ENCODE peak calls at places on chromosomes 16 and 17, in six cellular contexts. C, U, X, T, Z and Y are unnamed samples.

GRCh38 chr17:37489197-37490001 is at the start of gene DUSP14:
- DNase-seq in C (peak; percentile 86), U (peak; percentile 85), T (peak; percentile 75), X (no peak), Z (peak; percentile 77), Y (peak; percentile 94)

GRCh38 chr17:43042025-43042424 is 17.0 kb downstream of the RND2 start:
- DNase-seq in Z (no peak), X (no peak), C (peak; percentile 47), T (no peak), U (no peak), Y (no peak)

GRCh38 chr17:1111599-1112443 is 68.0 kb downstream of the ABR start:
- DNase-seq in Z (no peak), U (no peak), C (no peak), T (no peak), X (peak; percentile 52), Y (peak; percentile 79)

GRCh38 chr16:27903046-27903655 is 160.4 kb downstream of the GSG1L start:
- DNase-seq in X (no peak), T (no peak), Z (no peak), U (no peak), C (no peak), Y (no peak)

GRCh38 chr17:27514595-27515413 is 58.6 kb downstream of the KSR1 start:
- DNase-seq in Z (no peak), C (no peak), X (no peak), T (no peak), U (no peak), Y (no peak)

GRCh38 chr16:10994571-10994970 is 50.2 kb downstream of the CLEC16A start:
- DNase-seq in T (no peak), C (no peak), X (no peak), Z (no peak), U (no peak), Y (no peak)

GRCh38 chr16:83717308-83717707 is 90.5 kb upstream of the HSBP1 start:
- DNase-seq in Z (no peak), T (no peak), C (peak; percentile 74), U (no peak), X (no peak), Y (no peak)

GRCh38 chr17:54426287-54426886 is 474.3 kb upstream of the TOM1L1 start:
- DNase-seq in Z (no peak), X (no peak), T (no peak), C (peak; percentile 71), U (no peak), Y (no peak)

GRCh38 chr17:61400058-61400785 is 579 bp downstream of the TBX2 start:
- DNase-seq in T (peak; percentile 58), U (no peak), Z (no peak), C (peak; percentile 52), X (no peak), Y (no peak)

GRCh38 chr17:67289174-67289876 is 44.3 kb upstream of the HELZ start:
- DNase-seq in C (peak; percentile 27), Z (no peak), T (peak; percentile 88), U (no peak), X (peak; percentile 3), Y (peak; percentile 97)

GRCh38 chr16:86850675-86851074 is 272.3 kb downstream of the FOXL1 start:
- DNase-seq in Z (no peak), U (no peak), C (no peak), T (no peak), X (no peak), Y (no peak)

GRCh38 chr16:86391486-86391885 is 118.8 kb upstream of the FOXF1 start:
- DNase-seq in U (no peak), Z (no peak), C (no peak), X (no peak), T (peak; percentile 53), Y (no peak)

GRCh38 chr17:13544292-13544691 is 57.4 kb downstream of the HS3ST3A1 start:
- DNase-seq in U (no peak), Z (no peak), X (no peak), C (no peak), T (peak; percentile 99), Y (no peak)

GRCh38 chr16:89241187-89242003 is 23.9 kb downstream of the ZNF778 start:
- DNase-seq in T (peak; percentile 81), U (peak; percentile 94), X (peak; percentile 23), C (peak; percentile 84), Z (peak; percentile 77), Y (peak; percentile 90)

GRCh38 chr17:19705771-19706770 is 10.3 kb downstream of the SLC47A2 start:
- DNase-seq in U (no peak), X (no peak), C (no peak), T (no peak), Z (no peak), Y (no peak)

GRCh38 chr16:78407191-78407590 is 307.7 kb downstream of the WWOX start:
- DNase-seq in X (no peak), Z (no peak), U (no peak), T (peak; percentile 79), C (no peak), Y (no peak)

GRCh38 chr16:24635900-24636610 is 93.4 kb upstream of the TNRC6A start:
- DNase-seq in U (no peak), T (peak; percentile 96), Z (no peak), C (no peak), X (no peak), Y (peak; percentile 87)

GRCh38 chr16:84421081-84421937 is 53.0 kb downstream of the ATP2C2 start:
- DNase-seq in C (no peak), Z (no peak), X (no peak), T (no peak), U (no peak), Y (no peak)

GRCh38 chr17:81526662-81527571 is 1.3 kb upstream of the FSCN2 start:
- DNase-seq in Z (no peak), X (no peak), C (no peak), U (no peak), T (no peak), Y (peak; percentile 29)

GRCh38 chr17:27579897-27580321 is 51.1 kb upstream of the LGALS9 start:
- DNase-seq in C (no peak), U (no peak), Z (no peak), T (no peak), X (no peak), Y (peak; percentile 0)

GRCh38 chr17:376936-377863 is 24.6 kb upstream of the RPH3AL start:
- DNase-seq in T (no peak), Z (no peak), C (peak; percentile 52), U (no peak), X (no peak), Y (peak; percentile 87)

GRCh38 chr17:78141437-78142112 is 4.6 kb upstream of the C17orf99 start:
- DNase-seq in T (no peak), C (no peak), Z (no peak), U (no peak), X (no peak), Y (no peak)
- H3K27ac ChIP-seq in T (no peak overlapping the region), C (no peak overlapping the region), Z (no peak overlapping the region), U (no peak overlapping the region), X (no peak overlapping the region), Y (no peak overlapping the region)

GRCh38 chr16:5900046-5900445 is 802.5 kb upstream of the EEF2KMT start:
- DNase-seq in X (no peak), C (no peak), U (no peak), T (no peak), Z (no peak), Y (no peak)

GRCh38 chr16:5906351-5906750 is 808.8 kb upstream of the EEF2KMT start:
- DNase-seq in Z (no peak), T (no peak), U (no peak), X (no peak), C (no peak), Y (no peak)

GRCh38 chr16:5905935-5906334 is 808.3 kb upstream of the EEF2KMT start:
- DNase-seq in C (no peak), Z (no peak), U (no peak), X (no peak), T (no peak), Y (no peak)

GRCh38 chr16:5903797-5904196 is 806.2 kb upstream of the EEF2KMT start:
- DNase-seq in U (no peak), X (no peak), T (no peak), C (no peak), Z (no peak), Y (no peak)

DNA sequence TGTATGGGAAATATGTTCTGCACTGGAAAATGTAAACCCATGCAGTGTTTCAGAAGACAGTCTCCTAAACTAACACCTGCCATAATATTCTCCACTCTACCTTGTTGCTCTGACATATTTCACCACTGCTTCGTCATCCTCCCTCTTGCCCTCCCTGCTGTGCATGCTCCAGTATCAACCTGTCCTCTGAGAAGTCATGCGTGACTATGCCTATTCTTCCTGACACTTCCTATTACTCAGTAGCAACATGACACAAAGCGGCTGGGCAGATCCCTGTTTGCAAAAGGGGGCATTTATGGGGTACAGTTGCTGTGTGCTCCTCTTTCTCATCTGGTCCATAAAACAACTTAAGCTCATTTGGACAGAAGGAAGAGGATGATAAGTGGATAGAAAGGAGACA is 805.6 kb upstream of the EEF2KMT start:
- DNase-seq in Z (no peak), C (no peak), U (no peak), T (no peak), X (no peak), Y (no peak)
- H3K27ac ChIP-seq in Z (no peak overlapping the region), C (no peak overlapping the region), U (no peak overlapping the region), T (no peak overlapping the region), X (no peak overlapping the region), Y (no peak overlapping the region)

DNA sequence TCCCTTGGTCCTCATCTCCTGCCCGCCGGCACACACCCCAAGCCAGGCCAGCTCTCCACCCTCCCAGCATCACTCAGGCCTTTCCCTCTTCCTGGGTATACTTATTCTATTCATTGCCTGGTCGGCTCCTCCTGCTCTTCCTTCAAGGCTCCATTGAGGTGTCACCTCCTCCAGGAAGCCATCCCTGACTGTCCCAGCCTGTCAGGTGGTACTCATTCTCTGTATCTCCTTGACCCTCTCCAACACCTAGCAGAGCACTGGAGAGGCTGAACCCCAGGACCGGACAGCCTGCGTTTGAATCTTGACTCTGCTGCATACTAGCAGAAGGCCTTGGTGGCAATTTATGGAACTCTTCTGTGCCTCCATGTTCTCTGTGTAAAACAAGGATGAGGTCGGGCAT is 428 bp upstream of the TNFRSF13B start:
- DNase-seq in U (no peak), T (no peak), C (no peak), X (no peak), Z (no peak), Y (no peak)
- H3K27ac ChIP-seq in U (no peak overlapping the region), T (no peak overlapping the region), C (no peak overlapping the region), X (no peak overlapping the region), Z (no peak overlapping the region), Y (no peak overlapping the region)

GRCh38 chr17:68944435-68945035 is 10.7 kb downstream of the ABCA8 start:
- DNase-seq in Z (no peak), X (no peak), U (no peak), C (no peak), T (no peak), Y (no peak)

GRCh38 chr17:68943123-68943811 is 11.9 kb downstream of the ABCA8 start:
- DNase-seq in U (no peak), X (no peak), T (no peak), Z (no peak), C (no peak), Y (no peak)

GRCh38 chr17:68937890-68938514 is 17.2 kb downstream of the ABCA8 start:
- DNase-seq in X (no peak), Z (no peak), C (no peak), T (no peak), U (no peak), Y (no peak)

GRCh38 chr17:68942389-68942788 is 12.8 kb downstream of the ABCA8 start:
- DNase-seq in U (no peak), T (no peak), Z (no peak), X (no peak), C (no peak), Y (no peak)

DNA sequence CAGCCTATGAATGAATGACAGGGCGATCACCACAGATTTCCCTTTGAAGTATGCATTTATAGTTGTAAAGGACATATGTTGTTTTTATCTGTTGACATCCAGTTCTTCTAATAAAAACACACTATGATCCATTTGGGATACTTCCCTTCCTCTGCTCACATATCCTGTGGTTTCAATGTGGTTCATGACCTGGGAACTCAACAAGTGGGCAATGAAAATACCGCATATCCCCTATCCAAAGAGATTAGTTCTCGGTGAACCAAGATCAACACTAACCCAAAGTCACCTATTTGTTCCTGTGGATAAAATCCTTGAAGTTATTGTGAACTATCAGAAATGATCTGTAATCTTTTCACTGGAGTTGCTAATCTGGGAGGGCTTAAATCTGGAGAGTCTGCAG is 16.0 kb downstream of the ABCA8 start:
- DNase-seq in U (no peak), Z (no peak), X (no peak), C (no peak), T (no peak), Y (no peak)
- H3K27ac ChIP-seq in U (no peak overlapping the region), Z (no peak overlapping the region), X (no peak overlapping the region), C (no peak overlapping the region), T (no peak overlapping the region), Y (no peak overlapping the region)